ENCODE peak calls at places on chromosomes 1 and 21, in ten cellular contexts. U is right cardiac atrium; F is PC-3; A is lower lobe of right lung; H is activated CD8-positive, alpha-beta T cell treated with anti-CD3 and anti-CD28 coated beads, Interleukin-2, amount 10 ng/mL, durations not matched to agents 7 days and 5 days; P is upper lobe of left lung; Y is RWPE2; Q is CD4-positive, alpha-beta T cell; L is activated CD8-positive, alpha-beta memory T cell treated with anti-CD3 and anti-CD28 coated beads, Interleukin-2, amount 10 ng/mL, durations not matched to agents 7 days and 5 days; K is right lobe of liver. T is an unnamed sample.

GRCh38 chr1:233491953-233492627 is 121.8 kb upstream of the KCNK1 start:
- ATAC-seq in Y (no peak), Q (no peak), K (no peak), U (no peak), H (no peak), A (no peak), F (no peak), L (no peak), P (no peak), T (no peak)

GRCh38 chr1:211566431-211567025 is 12.4 kb downstream of the SLC30A1 start:
- ATAC-seq in A (no peak), U (no peak), H (no peak), K (peak; percentile 41), F (no peak), Y (no peak), P (no peak), Q (no peak), L (peak; percentile 72), T (no peak)

GRCh38 chr1:212728606-212729005 is 29.0 kb upstream of the BATF3 start:
- ATAC-seq in Y (no peak), K (peak; percentile 93), U (no peak), L (no peak), P (no peak), Q (no peak), F (no peak), H (no peak), A (no peak), T (no peak)

GRCh38 chr1:176998396-176998795 is 166.1 kb downstream of the ASTN1 start:
- ATAC-seq in Y (peak; percentile 54), K (no peak), A (no peak), P (no peak), F (no peak), H (no peak), Q (no peak), U (no peak), L (no peak), T (no peak)

GRCh38 chr1:29256979-29257804 is 20.9 kb downstream of the PTPRU start:
- ATAC-seq in K (no peak), Q (no peak), U (no peak), L (no peak), F (no peak), P (no peak), H (no peak), Y (no peak), A (no peak), T (no peak)

GRCh38 chr21:32884062-32884461 is 112.5 kb upstream of the PAXBP1 start:
- ATAC-seq in F (peak; percentile 37), H (no peak), P (no peak), K (no peak), U (no peak), Y (no peak), A (no peak), L (no peak), Q (no peak), T (no peak)

GRCh38 chr1:8555582-8555981 is 237.7 kb downstream of the SLC45A1 start:
- ATAC-seq in P (no peak), U (no peak), Q (no peak), L (no peak), Y (no peak), H (peak; percentile 13), F (no peak), K (no peak), A (no peak), T (no peak)

GRCh38 chr1:112541299-112541698 is 32.5 kb downstream of the WNT2B start:
- ATAC-seq in F (no peak), H (no peak), U (no peak), Y (no peak), L (no peak), A (no peak), K (no peak), Q (no peak), P (no peak), T (no peak)

GRCh38 chr1:156124557-156125483 is 10.3 kb downstream of the LMNA start:
- ATAC-seq in L (no peak), P (peak; percentile 3), U (peak; percentile 4), Y (peak; percentile 1), H (peak; percentile 7), A (peak; percentile 7), K (no peak), F (no peak), Q (peak; percentile 27), T (no peak)

GRCh38 chr1:40258445-40258769 is 371 bp downstream of the ZMPSTE24 start:
- ATAC-seq in Q (no peak), L (no peak), F (peak; percentile 6), K (no peak), P (no peak), Y (no peak), A (peak; percentile 2), U (no peak), H (no peak), T (no peak)

GRCh38 chr1:232921416-232921815 is 29.0 kb upstream of the NTPCR start:
- ATAC-seq in H (no peak), F (no peak), L (no peak), K (no peak), P (no peak), Q (no peak), A (no peak), Y (no peak), U (no peak), T (no peak)

GRCh38 chr1:162391790-162392563 is 10.4 kb downstream of the C1orf226 start:
- ATAC-seq in K (peak; percentile 27), H (no peak), L (no peak), F (peak; percentile 57), U (no peak), P (peak; percentile 67), Q (no peak), Y (no peak), A (peak; percentile 90), T (no peak)

GRCh38 chr1:87684194-87684593 is 355.5 kb downstream of the LMO4 start:
- ATAC-seq in H (peak; percentile 33), A (peak; percentile 86), Y (peak; percentile 75), U (peak; percentile 70), K (peak; percentile 86), F (no peak), Q (no peak), L (no peak), P (peak; percentile 59), T (no peak)

GRCh38 chr1:173328961-173329360 is 121.8 kb upstream of the TNFSF4 start:
- ATAC-seq in L (no peak), F (no peak), H (no peak), Q (no peak), U (no peak), P (no peak), Y (no peak), K (no peak), A (no peak), T (no peak)

GRCh38 chr1:2470290-2471158 is 5.6 kb upstream of the PLCH2 start:
- ATAC-seq in L (no peak), U (no peak), Q (no peak), F (no peak), A (no peak), H (no peak), P (no peak), Y (no peak), K (no peak), T (no peak)

T was measured in gastroesophageal sphincter.